ENCODE peak calls at places on chromosome 3, in ten cellular contexts. Q is NB4, F is GM23338, K is AG04450, Z is GM13976, L is PC-9, D is HL-60, V is PC-3, J is adrenal gland, R is GM12865. I is an unnamed sample.

GRCh38 chr3:142618917-142619401 is 22.8 kb downstream of the PLS1 start:
- DNase-seq in Q (no peak), F (no peak), K (no peak), Z (no peak), L (peak; percentile 88), D (no peak), V (peak; percentile 80), J (no peak), R (no peak), I (no peak)

GRCh38 chr3:150925751-150926201 is 20.5 kb upstream of the MINDY4B start:
- DNase-seq in Q (peak; percentile 38), F (peak; percentile 96), K (no peak), Z (peak; percentile 69), L (no peak), D (no peak), V (peak; percentile 61), J (peak; percentile 66), R (peak; percentile 62), I (peak; percentile 23)

GRCh38 chr3:59631482-59631881 is 581.7 kb upstream of the CFAP20DC start:
- DNase-seq in Q (no peak), F (no peak), K (no peak), Z (no peak), L (no peak), D (no peak), V (no peak), J (no peak), R (no peak), I (no peak)

GRCh38 chr3:149701977-149702350 is 44.1 kb upstream of the WWTR1 start:
- DNase-seq in Q (no peak), F (no peak), K (no peak), Z (no peak), L (no peak), D (no peak), V (peak; percentile 42), J (no peak), R (peak; percentile 44), I (no peak)

GRCh38 chr3:58237238-58237939 is at the start of gene ABHD6:
- DNase-seq in Q (peak; percentile 74), F (peak; percentile 83), K (no peak), Z (peak; percentile 92), L (peak; percentile 39), D (peak; percentile 36), V (peak; percentile 66), J (peak; percentile 82), R (peak; percentile 81), I (peak; percentile 87)

GRCh38 chr3:22117751-22118346 is 366.8 kb upstream of the ZNF385D start:
- DNase-seq in Q (peak; percentile 53), F (peak; percentile 61), K (peak; percentile 23), Z (no peak), L (no peak), D (no peak), V (peak; percentile 72), J (no peak), R (peak; percentile 43), I (no peak)

GRCh38 chr3:50271314-50272072 is 2.5 kb downstream of the SEMA3B start:
- DNase-seq in Q (no peak), F (no peak), K (no peak), Z (no peak), L (no peak), D (no peak), V (no peak), J (peak; percentile 83), R (no peak), I (no peak)

GRCh38 chr3:171195686-171196085 is 169.2 kb upstream of the SLC2A2 start:
- DNase-seq in Q (no peak), F (no peak), K (no peak), Z (no peak), L (no peak), D (no peak), V (no peak), J (no peak), R (no peak), I (no peak)

GRCh38 chr3:50620420-50620819 is 3.5 kb downstream of the MAPKAPK3 start:
- DNase-seq in Q (peak; percentile 96), F (no peak), K (no peak), Z (no peak), L (no peak), D (peak; percentile 85), V (peak; percentile 28), J (no peak), R (no peak), I (no peak)

GRCh38 chr3:160006282-160007163 is 17.9 kb downstream of the IL12A start:
- DNase-seq in Q (peak; percentile 61), F (peak; percentile 73), K (peak; percentile 61), Z (peak; percentile 58), L (peak; percentile 60), D (no peak), V (peak; percentile 84), J (peak; percentile 76), R (peak; percentile 78), I (no peak)

GRCh38 chr3:54632834-54633233 is 295.0 kb downstream of the LRTM1 start:
- DNase-seq in Q (no peak), F (no peak), K (no peak), Z (no peak), L (no peak), D (no peak), V (no peak), J (no peak), R (no peak), I (no peak)

GRCh38 chr3:77873599-77873998 is 833.7 kb downstream of the ROBO2 start:
- DNase-seq in Q (no peak), F (no peak), K (no peak), Z (no peak), L (no peak), D (no peak), V (no peak), J (no peak), R (no peak), I (no peak)
- TF ChIP-seq CTCF in Q (no peak), F (no peak), K (no peak), Z (no peak), L (no peak), D (no peak), V (no peak), J (no peak), R (no peak), I (no peak)

DNA sequence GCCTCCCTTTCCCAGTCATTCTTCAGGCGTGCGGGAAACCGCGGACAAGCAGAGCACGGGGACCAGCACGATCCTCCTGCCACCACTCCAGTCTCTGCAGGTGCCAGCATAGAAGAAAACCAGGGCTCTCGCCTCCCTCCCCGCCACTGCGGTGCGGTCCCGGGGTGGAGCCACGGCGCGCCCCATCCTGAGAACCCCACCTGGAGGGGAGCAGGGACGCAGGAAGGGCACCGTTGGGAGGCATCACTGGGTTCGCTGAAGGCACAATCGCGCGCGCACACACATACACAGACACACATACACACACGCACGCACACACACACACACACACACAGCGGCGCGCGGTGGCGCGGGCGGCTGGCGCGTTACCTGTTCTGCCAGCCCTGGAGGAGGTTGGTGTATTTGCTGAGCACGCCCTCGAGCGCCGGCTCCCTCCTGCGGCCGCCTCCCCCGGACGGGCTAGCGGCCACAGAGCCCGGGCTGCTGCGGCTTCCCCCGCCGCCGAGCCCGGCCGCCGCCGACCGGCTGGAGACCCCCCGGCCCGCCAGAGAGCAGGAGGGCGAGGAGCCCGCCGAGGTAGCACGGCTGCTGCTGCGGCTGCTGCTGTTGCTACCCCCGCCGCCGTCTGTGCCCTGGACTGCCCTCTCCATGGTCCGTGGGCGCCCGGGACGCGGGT is 394 bp downstream of the OSBPL10 start:
- DNase-seq in Q (peak; percentile 50), F (peak; percentile 81), K (no peak), Z (peak; percentile 57), L (peak; percentile 51), D (peak; percentile 15), V (peak; percentile 71), J (peak; percentile 77), R (peak; percentile 46), I (no peak)
- TF ChIP-seq CTCF in Q (no peak), F (peak; percentile 18), K (no peak), Z (no peak), L (no peak), D (no peak), V (peak; percentile 19), J (peak; percentile 6), R (no peak), I (no peak)

DNA sequence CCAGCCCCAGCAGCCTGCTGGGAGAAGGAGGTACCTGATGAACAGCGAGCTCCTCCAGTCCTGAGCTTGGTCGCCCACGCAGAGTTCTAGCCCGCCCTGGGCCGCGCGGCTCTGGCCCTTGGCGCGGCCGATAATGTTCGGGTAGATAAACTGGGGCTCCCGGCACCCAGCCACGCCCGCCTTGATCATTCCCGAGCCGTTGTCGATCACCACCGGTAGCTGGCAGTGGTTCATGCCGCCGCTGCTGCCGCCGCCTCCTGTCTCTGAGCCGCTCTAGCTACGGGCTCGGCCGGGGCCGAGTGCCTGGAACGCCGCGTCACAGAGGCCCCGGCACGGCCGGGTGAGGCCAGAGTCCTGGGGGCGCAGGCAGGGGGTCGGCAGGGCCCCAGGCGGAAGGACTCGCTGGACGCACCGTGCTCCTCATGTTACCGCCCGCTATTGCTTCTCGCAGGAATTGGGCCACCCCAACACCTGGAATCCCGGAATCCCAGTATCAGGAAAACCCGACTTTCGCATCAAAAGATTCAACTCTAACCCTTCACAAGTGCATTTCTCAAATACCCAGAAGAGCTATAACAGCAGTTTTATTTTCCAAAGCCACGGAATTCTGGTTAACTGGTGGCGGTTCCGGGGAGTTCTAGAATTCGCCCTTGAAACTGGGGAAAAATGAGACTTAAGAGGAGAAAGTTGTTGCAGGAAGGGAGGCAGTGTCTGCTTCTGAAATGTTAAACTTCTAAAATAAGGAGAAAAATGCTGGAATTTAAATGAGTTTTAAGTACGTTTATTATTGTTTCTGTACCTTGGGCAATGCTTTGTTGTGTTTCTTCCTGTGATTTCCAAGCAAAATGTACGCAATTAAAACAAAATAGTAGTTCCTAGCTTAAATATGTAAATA is at the start of gene ACTRT3:
- DNase-seq in Q (peak; percentile 11), F (peak; percentile 85), K (no peak), Z (peak; percentile 62), L (peak; percentile 67), D (no peak), V (peak; percentile 57), J (peak; percentile 77), R (peak; percentile 81), I (peak; percentile 51)
- TF ChIP-seq CTCF in Q (no peak), F (no peak), K (no peak), Z (no peak), L (no peak), D (no peak), V (peak; percentile 9), J (no peak), R (no peak), I (no peak)

GRCh38 chr3:163622384-163622783 is 1455.9 kb downstream of the SI start:
- DNase-seq in Q (peak; percentile 16), F (peak; percentile 81), K (no peak), Z (no peak), L (no peak), D (no peak), V (peak; percentile 63), J (no peak), R (no peak), I (no peak)
- TF ChIP-seq CTCF in Q (no peak), F (peak; percentile 94), K (no peak), Z (no peak), L (no peak), D (no peak), V (peak; percentile 85), J (no peak), R (no peak), I (no peak)